ENCODE peak calls at places on chromosomes 1 and 21, in five cellular contexts. T, C, E, K and V are unnamed samples.

GRCh38 chr1:76835203-76835602 is 32.1 kb upstream of the ST6GALNAC5 start:
- DNase-seq in E (no peak), T (no peak), K (no peak), C (no peak), V (no peak)

GRCh38 chr1:182351790-182352364 is 39.7 kb downstream of the GLUL start:
- DNase-seq in C (no peak), E (no peak), K (no peak), T (no peak), V (no peak)

GRCh38 chr1:42943728-42944127 is 14.9 kb downstream of the SLC2A1 start:
- DNase-seq in K (no peak), C (no peak), E (no peak), T (no peak), V (no peak)

GRCh38 chr1:41454406-41454805 is 30.1 kb downstream of the EDN2 start:
- DNase-seq in C (no peak), K (no peak), T (no peak), E (peak), V (no peak)

GRCh38 chr1:66244429-66244828 is 289.5 kb upstream of the SGIP1 start:
- DNase-seq in E (no peak), K (no peak), T (no peak), C (no peak), V (no peak)

GRCh38 chr1:215076312-215076711 is 6.2 kb upstream of the KCNK2 start:
- DNase-seq in K (peak), T (no peak), C (no peak), E (no peak), V (peak)

GRCh38 chr1:195030793-195031192 is 1577.4 kb downstream of the KCNT2 start:
- DNase-seq in E (no peak), C (no peak), T (no peak), K (no peak), V (no peak)

GRCh38 chr1:30315185-30315960 is 408.0 kb downstream of the MATN1 start:
- DNase-seq in C (no peak), T (no peak), K (no peak), E (no peak), V (peak)

GRCh38 chr21:46189959-46190490 is 5.8 kb upstream of the SPATC1L start:
- DNase-seq in T (no peak), E (no peak), K (no peak), C (no peak), V (no peak)

GRCh38 chr1:74733616-74734484 is 898 bp downstream of the TYW3 start:
- DNase-seq in T (peak), K (peak), C (peak), E (no peak), V (peak)

GRCh38 chr1:8263806-8264205 is 54.1 kb upstream of the SLC45A1 start:
- DNase-seq in T (no peak), C (no peak), K (no peak), E (no peak), V (no peak)

GRCh38 chr1:226827458-226827857 is 43.0 kb upstream of the PSEN2 start:
- DNase-seq in K (no peak), E (peak), T (no peak), C (no peak), V (no peak)

GRCh38 chr1:202551683-202552082 is 158.6 kb downstream of the SYT2 start:
- DNase-seq in C (no peak), T (no peak), E (no peak), K (no peak), V (no peak)

GRCh38 chr1:15418811-15419515 is 9.3 kb downstream of the EFHD2 start:
- DNase-seq in E (no peak), K (no peak), C (no peak), T (no peak), V (peak)

GRCh38 chr1:56577859-56578663 is 1.3 kb downstream of the PLPP3 start:
- DNase-seq in C (peak), E (peak), T (peak), K (no peak), V (peak)

GRCh38 chr1:209696673-209697072 is 8.0 kb upstream of the HSD11B1 start:
- DNase-seq in E (no peak), T (no peak), C (no peak), K (no peak), V (no peak)

GRCh38 chr21:27149034-27149433 is 182.1 kb upstream of the ADAMTS5 start:
- DNase-seq in E (no peak), C (no peak), T (no peak), K (peak), V (no peak)

GRCh38 chr1:166184897-166185296 is 18.1 kb upstream of the FAM78B start:
- DNase-seq in C (peak), T (no peak), K (no peak), E (no peak), V (no peak)

GRCh38 chr1:19858894-19859293 is 23.3 kb upstream of the OTUD3 start:
- DNase-seq in E (no peak), K (no peak), C (no peak), T (no peak), V (no peak)

GRCh38 chr1:228430243-228430642 is 13.6 kb upstream of the TRIM17 start:
- DNase-seq in E (no peak), K (no peak), C (no peak), T (no peak), V (no peak)

GRCh38 chr1:97094257-97094972 is 372.8 kb downstream of the PTBP2 start:
- DNase-seq in C (peak), T (no peak), E (no peak), K (peak), V (no peak)

GRCh38 chr1:112673589-112674439 is 645 bp upstream of the MOV10 start:
- DNase-seq in K (peak), E (no peak), T (no peak), C (peak), V (peak)

GRCh38 chr1:212512731-212513559 is 80.2 kb downstream of the NENF start:
- DNase-seq in K (no peak), T (peak), E (no peak), C (peak), V (no peak)

GRCh38 chr1:160629286-160630210 is 17.3 kb downstream of the SLAMF1 start:
- DNase-seq in C (no peak), T (no peak), E (peak), K (no peak), V (no peak)

GRCh38 chr1:171743014-171743870 is 1.4 kb upstream of the VAMP4 start:
- DNase-seq in E (no peak), T (no peak), C (peak), K (peak), V (peak)

GRCh38 chr1:167412072-167412471 is 106.3 kb downstream of the CD247 start:
- DNase-seq in T (peak), E (no peak), C (no peak), K (no peak), V (no peak)

GRCh38 chr21:25283720-25284119 is 323.6 kb downstream of the MRPL39 start:
- DNase-seq in K (peak), C (peak), E (no peak), T (no peak), V (no peak)

GRCh38 chr1:174165471-174166137 is 6.3 kb downstream of the RABGAP1L start:
- DNase-seq in E (peak), T (no peak), C (no peak), K (peak), V (no peak)

GRCh38 chr1:157155658-157156057 is 17.5 kb upstream of the ETV3 start:
- DNase-seq in C (no peak), E (no peak), K (no peak), T (peak), V (no peak)

GRCh38 chr21:41933259-41934079 is 20.3 kb downstream of the C2CD2 start:
- DNase-seq in C (no peak), K (no peak), E (no peak), T (no peak), V (peak)

GRCh38 chr1:93880731-93881130 is 1.7 kb upstream of the DNTTIP2 start:
- DNase-seq in T (no peak), E (no peak), K (no peak), C (no peak), V (no peak)

GRCh38 chr21:19368944-19369343 is 965.4 kb upstream of the TMPRSS15 start:
- DNase-seq in E (no peak), C (no peak), T (no peak), K (no peak), V (no peak)

GRCh38 chr1:160357286-160358002 is 9.4 kb upstream of the NHLH1 start:
- DNase-seq in C (peak), K (no peak), E (no peak), T (no peak), V (no peak)